ENCODE peak calls at places on chromosomes 3 and 15, in seven cellular contexts. X is MG63, N is DMS153, D is PC-3, Y is lower lobe of right lung, O is mesenteric fat pad, M is mammary epithelial cell. K is an unnamed sample.

GRCh38 chr3:53544357-53544756 is 49.9 kb downstream of the CACNA1D start:
- DNase-seq in O (no peak), D (no peak), Y (no peak), M (peak), N (no peak), X (no peak), K (no peak)

GRCh38 chr3:152843955-152844354 is 9.0 kb downstream of the P2RY1 start:
- DNase-seq in O (no peak), M (no peak), X (no peak), N (no peak), D (peak), Y (no peak), K (no peak)

GRCh38 chr3:65972765-65973164 is 66.0 kb downstream of the MAGI1 start:
- DNase-seq in Y (no peak), D (no peak), O (no peak), X (no peak), N (no peak), M (no peak), K (no peak)

GRCh38 chr3:51340989-51341636 is 44.0 kb upstream of the MANF start:
- DNase-seq in O (peak), N (no peak), D (no peak), M (no peak), X (no peak), Y (no peak), K (no peak)

GRCh38 chr3:124266517-124266916 is 274.6 kb upstream of the ROPN1 start:
- DNase-seq in Y (no peak), O (no peak), D (peak), M (no peak), X (no peak), N (peak), K (peak)

GRCh38 chr3:171788546-171789351 is 21.5 kb downstream of the PLD1 start:
- DNase-seq in M (peak), X (no peak), D (peak), N (no peak), Y (no peak), O (no peak), K (peak)

GRCh38 chr15:74175271-74176191 is 2.0 kb downstream of the ISLR start:
- DNase-seq in M (no peak), N (no peak), D (no peak), X (no peak), Y (peak), O (peak), K (no peak)

GRCh38 chr15:33795076-33795475 is 173.2 kb upstream of the CHRM5 start:
- DNase-seq in M (no peak), D (no peak), O (no peak), X (no peak), N (no peak), Y (no peak), K (no peak)

GRCh38 chr3:62667714-62668113 is 207.5 kb downstream of the CADPS start:
- DNase-seq in M (no peak), Y (no peak), O (no peak), D (no peak), X (no peak), N (no peak), K (no peak)

GRCh38 chr3:50503947-50504346 is 513 bp upstream of the CACNA2D2 start:
- DNase-seq in X (no peak), O (no peak), D (no peak), Y (no peak), N (no peak), M (no peak), K (peak)

GRCh38 chr15:97521390-97521789 is 439.1 kb upstream of the ARRDC4 start:
- DNase-seq in O (no peak), M (no peak), N (no peak), D (no peak), Y (no peak), X (no peak), K (no peak)

GRCh38 chr3:50238549-50239026 is 2.6 kb downstream of the GNAI2 start:
- DNase-seq in X (peak), Y (peak), M (peak), D (peak), N (no peak), O (peak), K (peak)

GRCh38 chr15:73030280-73030679 is 22.0 kb upstream of the NEO1 start:
- DNase-seq in Y (no peak), X (no peak), O (no peak), D (no peak), M (no peak), N (no peak), K (no peak)

GRCh38 chr3:197494366-197495058 is 61.3 kb downstream of the BDH1 start:
- DNase-seq in X (peak), M (peak), O (no peak), D (peak), Y (no peak), N (peak), K (no peak)

GRCh38 chr15:78502641-78503040 is 4.7 kb upstream of the HYKK start:
- DNase-seq in N (no peak), Y (no peak), M (no peak), O (no peak), X (no peak), D (no peak), K (no peak)

GRCh38 chr3:176919836-176920760 is 277.2 kb downstream of the TBL1XR1 start:
- DNase-seq in O (no peak), X (peak), D (peak), M (peak), N (peak), Y (no peak), K (peak)

GRCh38 chr3:196645091-196645490 is 5.6 kb downstream of the NRROS start:
- DNase-seq in M (no peak), N (no peak), X (no peak), O (no peak), D (no peak), Y (no peak), K (no peak)

GRCh38 chr3:52429031-52429430 is 15.9 kb downstream of the SEMA3G start:
- DNase-seq in Y (no peak), D (no peak), O (peak), X (no peak), N (no peak), M (no peak), K (no peak)

GRCh38 chr15:41304149-41304548 is 28.2 kb downstream of the OIP5 start:
- DNase-seq in Y (no peak), D (no peak), O (no peak), X (no peak), N (no peak), M (no peak), K (no peak)

GRCh38 chr3:16533928-16534913 is 20.7 kb upstream of the RFTN1 start:
- DNase-seq in X (no peak), Y (no peak), D (no peak), M (no peak), O (no peak), N (no peak), K (peak)